ENCODE peak calls at places on chromosomes 16 and 17, in five cellular contexts. I is GDM1, E is cardiac fibroblast, M is ureter, F is H7. J is an unnamed sample.

GRCh38 chr17:42422412-42422957 is 571 bp downstream of the CAVIN1 start:
- DNase-seq in I (no peak), E (peak), M (peak), F (peak), J (peak)

GRCh38 chr17:77540975-77541374 is 400.2 kb downstream of the SEC14L1 start:
- DNase-seq in I (no peak), E (no peak), M (no peak), F (peak), J (peak)

GRCh38 chr17:44927696-44928095 is 12.4 kb upstream of the GFAP start:
- DNase-seq in I (no peak), E (no peak), M (no peak), F (no peak), J (no peak)

GRCh38 chr17:35046740-35047283 is 16.7 kb downstream of the RFFL start:
- DNase-seq in I (no peak), E (peak), M (no peak), F (no peak), J (no peak)

GRCh38 chr16:56401482-56401881 is 23.9 kb downstream of the AMFR start:
- DNase-seq in I (no peak), E (no peak), M (no peak), F (peak), J (peak)

GRCh38 chr17:41367426-41368075 is 2.1 kb downstream of the KRT33B start:
- DNase-seq in I (no peak), E (peak), M (no peak), F (no peak), J (no peak)

GRCh38 chr17:75995385-75995925 is 5.2 kb upstream of the CDK3 start:
- DNase-seq in I (no peak), E (no peak), M (no peak), F (peak), J (no peak)

GRCh38 chr17:33056392-33057146 is 64.9 kb downstream of the SPACA3 start:
- DNase-seq in I (no peak), E (no peak), M (no peak), F (no peak), J (peak)

GRCh38 chr16:10964039-10964890 is 19.9 kb downstream of the CLEC16A start:
- DNase-seq in I (peak), E (peak), M (peak), F (peak), J (peak)

GRCh38 chr16:81505011-81505660 is 60.5 kb downstream of the CMIP start:
- DNase-seq in I (no peak), E (no peak), M (peak), F (no peak), J (no peak)

GRCh38 chr17:50593321-50593720 is 32.8 kb downstream of the CACNA1G start:
- DNase-seq in I (no peak), E (no peak), M (no peak), F (peak), J (peak)

J was measured in H9.